ENCODE peak calls at places on chromosome 1, in five cellular contexts. G, S, Q, N and C are unnamed samples.

GRCh38 chr1:41486053-41486891 is 1.8 kb upstream of the EDN2 start:
- DNase-seq in G (peak), S (no peak), Q (no peak), N (no peak), C (no peak)

GRCh38 chr1:100038401-100039306 is 68.9 kb downstream of the SLC35A3 start:
- DNase-seq in G (peak), S (peak), Q (peak), N (peak), C (peak)

GRCh38 chr1:2611034-2611501 is 21.7 kb downstream of the MMEL1 start:
- DNase-seq in G (peak), S (peak), Q (no peak), N (no peak), C (no peak)

GRCh38 chr1:204879351-204879750 is 8.7 kb downstream of the NFASC start:
- DNase-seq in G (no peak), S (no peak), Q (no peak), N (no peak), C (no peak)

GRCh38 chr1:226679853-226680516 is 59.1 kb downstream of the ITPKB start:
- DNase-seq in G (peak), S (no peak), Q (peak), N (peak), C (no peak)

GRCh38 chr1:91611498-91611917 is 110.9 kb downstream of the CDC7 start:
- DNase-seq in G (no peak), S (no peak), Q (no peak), N (no peak), C (no peak)

GRCh38 chr1:97094257-97094972 is 372.8 kb downstream of the PTBP2 start:
- DNase-seq in G (peak), S (no peak), Q (no peak), N (no peak), C (no peak)

GRCh38 chr1:31198591-31198990 is 41.1 kb downstream of the NKAIN1 start:
- DNase-seq in G (no peak), S (peak), Q (no peak), N (no peak), C (no peak)

GRCh38 chr1:59768752-59769411 is 45.9 kb upstream of the HOOK1 start:
- DNase-seq in G (no peak), S (peak), Q (no peak), N (no peak), C (no peak)